ENCODE peak calls at places on chromosomes 3 and 15, in seven cellular contexts. N is IMR-90, L is H1, F is neuronal stem cell, X is H9, U is trophoblast cell, I is mesenchymal stem cell. G is an unnamed sample.

GRCh38 chr3:8739757-8740508 is 6.3 kb downstream of the CAV3 start:
- DNase-seq in N (peak; percentile 78), L (no peak), F (no peak), X (no peak), U (peak; percentile 29), I (peak; percentile 49), G (no peak)

GRCh38 chr3:62445267-62445666 is 71.9 kb upstream of the FEZF2 start:
- DNase-seq in N (peak; percentile 29), L (no peak), F (no peak), X (no peak), U (no peak), I (peak; percentile 15), G (peak; percentile 8)

GRCh38 chr15:29533667-29534066 is 264.0 kb upstream of the NSMCE3 start:
- DNase-seq in N (no peak), L (no peak), F (no peak), X (peak; percentile 46), U (no peak), I (no peak), G (peak; percentile 87)

GRCh38 chr3:3615533-3615932 is 183.7 kb upstream of the LRRN1 start:
- DNase-seq in N (no peak), L (no peak), F (no peak), X (no peak), U (peak; percentile 14), I (no peak), G (no peak)

GRCh38 chr3:12287727-12288465 is 974 bp upstream of the PPARG start:
- DNase-seq in N (no peak), L (peak; percentile 62), F (peak; percentile 44), X (peak; percentile 44), U (peak; percentile 59), I (peak; percentile 34), G (peak; percentile 32)

GRCh38 chr3:141413387-141414140 is 45.3 kb downstream of the ZBTB38 start:
- DNase-seq in N (peak; percentile 50), L (no peak), F (no peak), X (no peak), U (no peak), I (no peak), G (no peak)

GRCh38 chr3:49461443-49462171 is 8.5 kb upstream of the DAG1 start:
- DNase-seq in N (peak; percentile 57), L (peak; percentile 70), F (no peak), X (peak; percentile 91), U (peak; percentile 59), I (peak; percentile 72), G (peak; percentile 94)

GRCh38 chr15:96626936-96627577 is 296.6 kb downstream of the NR2F2 start:
- DNase-seq in N (no peak), L (no peak), F (no peak), X (no peak), U (no peak), I (no peak), G (peak; percentile 22)

GRCh38 chr15:67407709-67408257 is 113.1 kb upstream of the C15orf61 start:
- DNase-seq in N (no peak), L (no peak), F (no peak), X (no peak), U (no peak), I (no peak), G (no peak)

GRCh38 chr3:31240013-31240412 is 292.7 kb upstream of the STT3B start:
- DNase-seq in N (no peak), L (no peak), F (no peak), X (no peak), U (no peak), I (no peak), G (no peak)

GRCh38 chr3:52087728-52088127 is 31.4 kb upstream of the DUSP7 start:
- DNase-seq in N (no peak), L (no peak), F (no peak), X (no peak), U (no peak), I (no peak), G (no peak)

GRCh38 chr3:100033184-100033583 is 81.1 kb downstream of the FILIP1L start:
- DNase-seq in N (peak; percentile 81), L (no peak), F (no peak), X (no peak), U (no peak), I (peak; percentile 65), G (no peak)

GRCh38 chr3:32712506-32713055 is 27.6 kb downstream of the CNOT10 start:
- DNase-seq in N (no peak), L (no peak), F (no peak), X (no peak), U (peak; percentile 77), I (no peak), G (no peak)

DNA sequence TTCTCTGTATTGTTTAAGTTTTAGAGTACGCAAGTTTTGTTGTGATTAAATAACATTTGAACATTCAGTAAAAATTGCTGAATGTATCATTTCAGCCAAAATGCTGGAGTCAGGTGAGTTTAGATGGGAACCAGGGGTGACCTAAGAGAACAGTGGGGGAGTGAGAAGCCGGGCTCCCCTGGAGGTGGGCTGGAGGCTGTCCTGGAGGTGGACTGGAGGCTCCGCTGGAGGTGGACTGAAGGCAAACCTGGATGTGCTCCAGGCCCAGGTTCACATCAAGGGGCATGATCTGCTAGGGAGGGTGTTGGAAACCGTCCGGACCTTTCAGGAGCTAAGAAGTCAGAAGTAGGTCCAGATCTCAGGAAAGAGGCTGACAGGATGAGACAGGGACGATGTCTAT is 23.7 kb downstream of the DNAJB8 start:
- DNase-seq in N (no peak), L (no peak), F (no peak), X (no peak), U (no peak), I (no peak), G (no peak)
- H3K4ac ChIP-seq in N (no peak overlapping the region), L (no peak overlapping the region), F (no peak overlapping the region), X (no peak overlapping the region), U (no peak overlapping the region), I (no peak overlapping the region), G (no peak overlapping the region)

DNA sequence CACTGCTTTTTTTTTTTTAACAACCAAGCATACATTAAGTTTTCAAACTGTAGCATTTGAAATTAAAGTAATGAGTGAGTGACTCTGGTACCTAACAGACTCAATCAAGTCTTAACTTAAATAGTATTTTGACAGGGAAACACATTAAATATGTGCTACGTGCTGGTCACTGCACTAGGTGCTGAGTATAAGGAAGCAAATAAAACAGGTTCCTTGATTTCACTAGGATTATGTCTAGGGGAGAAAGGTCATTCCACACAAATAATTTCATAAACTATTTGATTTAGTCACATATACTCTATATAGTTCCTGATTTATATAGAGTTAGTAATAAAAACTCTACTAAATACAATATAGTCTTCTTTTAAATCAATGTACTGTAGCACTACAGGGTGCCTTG is 89.4 kb downstream of the SUCLG2 start:
- DNase-seq in N (no peak), L (no peak), F (no peak), X (no peak), U (no peak), I (no peak), G (no peak)
- H3K23ac ChIP-seq in N (no peak overlapping the region), L (no peak overlapping the region), F (no peak overlapping the region), X (no peak overlapping the region), U (no peak overlapping the region), I (no peak overlapping the region), G (no peak overlapping the region)

GRCh38 chr3:15290731-15291130 is 41.7 kb downstream of the SH3BP5 start:
- DNase-seq in N (no peak), L (no peak), F (no peak), X (no peak), U (no peak), I (no peak), G (no peak)

GRCh38 chr3:15289661-15290060 is 42.7 kb downstream of the SH3BP5 start:
- DNase-seq in N (no peak), L (no peak), F (no peak), X (no peak), U (no peak), I (no peak), G (no peak)

GRCh38 chr3:15286022-15286421 is 46.4 kb downstream of the SH3BP5 start:
- DNase-seq in N (no peak), L (peak; percentile 56), F (no peak), X (peak; percentile 71), U (no peak), I (no peak), G (peak; percentile 55)

GRCh38 chr3:15288331-15288726 is 44.1 kb downstream of the SH3BP5 start:
- DNase-seq in N (no peak), L (no peak), F (no peak), X (no peak), U (no peak), I (no peak), G (no peak)

DNA sequence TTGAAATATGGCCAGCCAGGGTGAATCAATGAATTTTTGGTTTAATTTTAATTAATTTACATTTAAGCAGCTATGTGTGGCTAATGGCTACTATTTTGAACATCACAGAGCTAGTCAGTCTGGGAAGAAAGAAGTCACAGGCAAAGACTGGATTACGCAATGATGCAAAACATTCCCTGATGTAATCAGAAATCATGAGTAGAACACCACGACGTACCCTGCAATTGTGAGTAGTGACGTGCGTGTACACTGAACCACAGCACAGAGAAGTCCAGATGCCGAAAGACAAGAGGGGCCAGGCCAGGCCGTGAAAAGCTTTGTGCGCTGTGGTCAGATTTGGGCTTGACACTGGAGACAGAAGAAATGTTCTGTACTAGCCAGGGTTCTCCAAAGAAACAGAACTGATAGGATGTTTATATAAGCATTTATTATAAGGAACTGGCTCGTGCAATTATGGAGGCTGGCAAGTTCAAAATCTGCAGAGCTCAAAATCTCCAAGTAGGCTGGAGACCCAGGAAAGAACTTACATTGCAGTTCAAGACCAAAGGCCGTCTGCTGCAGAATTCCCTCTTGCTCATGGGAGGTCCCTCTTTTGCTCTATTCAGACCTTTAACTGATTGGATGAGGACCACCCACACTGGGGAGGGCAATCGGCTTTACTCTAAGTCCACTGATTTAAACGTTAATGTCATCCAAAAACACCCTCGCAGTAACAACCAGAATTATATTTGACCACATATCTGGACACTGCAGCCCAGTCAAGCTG is 44.6 kb downstream of the SH3BP5 start:
- DNase-seq in N (peak; percentile 94), L (no peak), F (no peak), X (no peak), U (peak; percentile 79), I (peak; percentile 96), G (no peak)
- H3K18ac ChIP-seq in N (no peak overlapping the region), L (no peak overlapping the region), F (no peak overlapping the region), X (no peak overlapping the region), U (no peak overlapping the region), I (no peak overlapping the region), G (no peak overlapping the region)

DNA sequence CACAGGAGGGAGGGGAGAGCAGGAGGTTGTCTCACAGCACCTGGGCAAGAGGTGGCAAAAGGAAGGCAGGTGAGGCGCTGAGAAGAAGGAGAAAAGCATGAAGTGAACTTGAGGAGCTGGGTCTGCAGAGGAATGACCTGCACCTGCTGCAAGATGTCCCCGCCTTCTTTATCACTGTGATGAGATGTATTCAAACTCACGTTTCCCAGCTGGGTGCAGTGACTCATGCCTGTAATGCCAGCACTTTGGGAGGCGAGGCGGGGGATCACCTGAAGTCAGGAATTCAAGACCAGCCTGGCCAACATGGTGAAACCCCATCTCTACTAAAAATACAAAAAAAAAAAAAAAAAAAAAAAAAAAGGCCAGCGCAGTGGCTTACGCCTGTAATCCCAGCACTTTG is 22.2 kb upstream of the ZNF710 start:
- DNase-seq in N (no peak), L (no peak), F (no peak), X (no peak), U (no peak), I (no peak), G (no peak)
- H3K4ac ChIP-seq in N (no peak overlapping the region), L (no peak overlapping the region), F (no peak overlapping the region), X (no peak overlapping the region), U (no peak overlapping the region), I (no peak overlapping the region), G (no peak overlapping the region)

GRCh38 chr3:109784852-109785631 is 447.7 kb upstream of the DPPA4 start:
- DNase-seq in N (no peak), L (no peak), F (no peak), X (no peak), U (no peak), I (no peak), G (no peak)
- H3K23ac ChIP-seq in N (no peak overlapping the region), L (no peak overlapping the region), F (no peak overlapping the region), X (no peak overlapping the region), U (no peak overlapping the region), I (no peak overlapping the region), G (no peak overlapping the region)

G was measured in mesendoderm.